ENCODE peak calls at places on chromosome 1, in eight cellular contexts. One of them, this sample, is unnamed. For H3K27me3, the result is how much of the 10 kb centered on the place peaks cover.

GRCh38 chr1:241336335-241336734 is 20.7 kb downstream of the RGS7 start:
- DNase-seq in body of pancreas: no peak
- DNase-seq in fibroblast of lung: peak
- DNase-seq in spleen: no peak
- DNase-seq in heart right ventricle: no peak
- DNase-seq in cardiac muscle cell: no peak
- DNase-seq in pancreas: no peak
- DNase-seq in left ventricle myocardium inferior: no peak
- DNase-seq in this sample: no peak

GRCh38 chr1:109539676-109540075 is at the start of gene GPR61:
- DNase-seq in body of pancreas: no peak
- DNase-seq in fibroblast of lung: no peak
- DNase-seq in spleen: no peak
- DNase-seq in heart right ventricle: no peak
- DNase-seq in cardiac muscle cell: no peak
- DNase-seq in pancreas: no peak
- DNase-seq in left ventricle myocardium inferior: no peak
- DNase-seq in this sample: no peak

GRCh38 chr1:106536741-106537140 is 519.7 kb upstream of the PRMT6 start:
- DNase-seq in body of pancreas: no peak
- DNase-seq in fibroblast of lung: peak
- DNase-seq in spleen: no peak
- DNase-seq in heart right ventricle: no peak
- DNase-seq in cardiac muscle cell: no peak
- DNase-seq in pancreas: no peak
- DNase-seq in left ventricle myocardium inferior: no peak
- DNase-seq in this sample: no peak

GRCh38 chr1:85406887-85407593 is 57.9 kb downstream of the DDAH1 start:
- DNase-seq in body of pancreas: peak
- DNase-seq in fibroblast of lung: peak
- DNase-seq in spleen: no peak
- DNase-seq in heart right ventricle: no peak
- DNase-seq in cardiac muscle cell: peak
- DNase-seq in pancreas: peak
- DNase-seq in left ventricle myocardium inferior: no peak
- DNase-seq in this sample: no peak

GRCh38 chr1:229266832-229267500 is 3.9 kb upstream of the RAB4A start:
- DNase-seq in body of pancreas: no peak
- DNase-seq in fibroblast of lung: no peak
- DNase-seq in spleen: no peak
- DNase-seq in heart right ventricle: no peak
- DNase-seq in cardiac muscle cell: no peak
- DNase-seq in pancreas: no peak
- DNase-seq in left ventricle myocardium inferior: no peak
- DNase-seq in this sample: no peak

GRCh38 chr1:174875306-174875705 is 124.4 kb upstream of the CACYBP start:
- DNase-seq in body of pancreas: peak
- DNase-seq in fibroblast of lung: no peak
- DNase-seq in spleen: no peak
- DNase-seq in heart right ventricle: no peak
- DNase-seq in cardiac muscle cell: no peak
- DNase-seq in pancreas: peak
- DNase-seq in left ventricle myocardium inferior: no peak
- DNase-seq in this sample: no peak

GRCh38 chr1:202154766-202155477 is 5.5 kb downstream of the PTPN7 start:
- DNase-seq in body of pancreas: peak
- DNase-seq in fibroblast of lung: peak
- DNase-seq in spleen: no peak
- DNase-seq in heart right ventricle: no peak
- DNase-seq in cardiac muscle cell: peak
- DNase-seq in pancreas: peak
- DNase-seq in left ventricle myocardium inferior: no peak
- DNase-seq in this sample: peak

GRCh38 chr1:235423214-235423652 is 56.0 kb downstream of the TBCE start:
- DNase-seq in body of pancreas: no peak
- DNase-seq in fibroblast of lung: no peak
- DNase-seq in spleen: no peak
- DNase-seq in heart right ventricle: no peak
- DNase-seq in cardiac muscle cell: no peak
- DNase-seq in pancreas: no peak
- DNase-seq in left ventricle myocardium inferior: no peak
- DNase-seq in this sample: no peak

GRCh38 chr1:207063014-207063413 is 9.9 kb downstream of the PFKFB2 start:
- DNase-seq in body of pancreas: no peak
- DNase-seq in fibroblast of lung: no peak
- DNase-seq in spleen: no peak
- DNase-seq in heart right ventricle: no peak
- DNase-seq in cardiac muscle cell: no peak
- DNase-seq in pancreas: no peak
- DNase-seq in left ventricle myocardium inferior: no peak
- DNase-seq in this sample: no peak

GRCh38 chr1:54403808-54404261 is 2.4 kb downstream of the SSBP3 start:
- DNase-seq in body of pancreas: no peak
- DNase-seq in fibroblast of lung: peak
- DNase-seq in spleen: peak
- DNase-seq in heart right ventricle: no peak
- DNase-seq in cardiac muscle cell: peak
- DNase-seq in pancreas: no peak
- DNase-seq in left ventricle myocardium inferior: no peak
- DNase-seq in this sample: no peak

GRCh38 chr1:44747878-44748277 is 8.2 kb downstream of the KIF2C start:
- DNase-seq in body of pancreas: no peak
- DNase-seq in fibroblast of lung: no peak
- DNase-seq in spleen: no peak
- DNase-seq in heart right ventricle: no peak
- DNase-seq in cardiac muscle cell: no peak
- DNase-seq in pancreas: no peak
- DNase-seq in left ventricle myocardium inferior: no peak
- DNase-seq in this sample: no peak

GRCh38 chr1:54745864-54746263 is 18.5 kb downstream of the PARS2 start:
- DNase-seq in body of pancreas: no peak
- DNase-seq in fibroblast of lung: no peak
- DNase-seq in spleen: no peak
- DNase-seq in heart right ventricle: no peak
- DNase-seq in cardiac muscle cell: no peak
- DNase-seq in pancreas: no peak
- DNase-seq in left ventricle myocardium inferior: no peak
- DNase-seq in this sample: no peak

GRCh38 chr1:245961137-245961540 is 545.9 kb downstream of the SMYD3 start:
- DNase-seq in body of pancreas: no peak
- DNase-seq in fibroblast of lung: peak
- DNase-seq in spleen: no peak
- DNase-seq in heart right ventricle: no peak
- DNase-seq in cardiac muscle cell: peak
- DNase-seq in pancreas: no peak
- DNase-seq in left ventricle myocardium inferior: no peak
- DNase-seq in this sample: no peak

GRCh38 chr1:17233675-17234074 is 15.2 kb upstream of the PADI3 start:
- DNase-seq in body of pancreas: peak
- DNase-seq in fibroblast of lung: peak
- DNase-seq in spleen: no peak
- DNase-seq in heart right ventricle: no peak
- DNase-seq in cardiac muscle cell: peak
- DNase-seq in pancreas: peak
- DNase-seq in left ventricle myocardium inferior: peak
- DNase-seq in this sample: no peak

GRCh38 chr1:109371271-109371739 is 26.4 kb downstream of the SORT1 start:
- DNase-seq in body of pancreas: no peak
- DNase-seq in fibroblast of lung: peak
- DNase-seq in spleen: no peak
- DNase-seq in heart right ventricle: no peak
- DNase-seq in cardiac muscle cell: peak
- DNase-seq in pancreas: no peak
- DNase-seq in left ventricle myocardium inferior: no peak
- DNase-seq in this sample: no peak

GRCh38 chr1:39781349-39781715 is 7.3 kb downstream of the BMP8B start:
- DNase-seq in body of pancreas: no peak
- DNase-seq in fibroblast of lung: no peak
- DNase-seq in spleen: no peak
- DNase-seq in heart right ventricle: no peak
- DNase-seq in cardiac muscle cell: no peak
- DNase-seq in pancreas: no peak
- DNase-seq in left ventricle myocardium inferior: no peak
- DNase-seq in this sample: no peak
- H3K27me3 ChIP-seq in body of pancreas: under half
- H3K27me3 ChIP-seq in fibroblast of lung: under half
- H3K27me3 ChIP-seq in spleen: under half
- H3K27me3 ChIP-seq in heart right ventricle: under half
- H3K27me3 ChIP-seq in cardiac muscle cell: half or more
- H3K27me3 ChIP-seq in pancreas: under half
- H3K27me3 ChIP-seq in left ventricle myocardium inferior: half or more
- H3K27me3 ChIP-seq in this sample: under half

GRCh38 chr1:51875291-51875772 is 3.2 kb downstream of the NRDC start:
- DNase-seq in body of pancreas: no peak
- DNase-seq in fibroblast of lung: no peak
- DNase-seq in spleen: no peak
- DNase-seq in heart right ventricle: no peak
- DNase-seq in cardiac muscle cell: no peak
- DNase-seq in pancreas: no peak
- DNase-seq in left ventricle myocardium inferior: no peak
- DNase-seq in this sample: no peak
- H3K4me3 ChIP-seq in body of pancreas: no peak
- H3K4me3 ChIP-seq in fibroblast of lung: no peak
- H3K4me3 ChIP-seq in spleen: no peak
- H3K4me3 ChIP-seq in heart right ventricle: no peak
- H3K4me3 ChIP-seq in cardiac muscle cell: no peak
- H3K4me3 ChIP-seq in pancreas: peak
- H3K4me3 ChIP-seq in left ventricle myocardium inferior: peak
- H3K4me3 ChIP-seq in this sample: no peak

DNA sequence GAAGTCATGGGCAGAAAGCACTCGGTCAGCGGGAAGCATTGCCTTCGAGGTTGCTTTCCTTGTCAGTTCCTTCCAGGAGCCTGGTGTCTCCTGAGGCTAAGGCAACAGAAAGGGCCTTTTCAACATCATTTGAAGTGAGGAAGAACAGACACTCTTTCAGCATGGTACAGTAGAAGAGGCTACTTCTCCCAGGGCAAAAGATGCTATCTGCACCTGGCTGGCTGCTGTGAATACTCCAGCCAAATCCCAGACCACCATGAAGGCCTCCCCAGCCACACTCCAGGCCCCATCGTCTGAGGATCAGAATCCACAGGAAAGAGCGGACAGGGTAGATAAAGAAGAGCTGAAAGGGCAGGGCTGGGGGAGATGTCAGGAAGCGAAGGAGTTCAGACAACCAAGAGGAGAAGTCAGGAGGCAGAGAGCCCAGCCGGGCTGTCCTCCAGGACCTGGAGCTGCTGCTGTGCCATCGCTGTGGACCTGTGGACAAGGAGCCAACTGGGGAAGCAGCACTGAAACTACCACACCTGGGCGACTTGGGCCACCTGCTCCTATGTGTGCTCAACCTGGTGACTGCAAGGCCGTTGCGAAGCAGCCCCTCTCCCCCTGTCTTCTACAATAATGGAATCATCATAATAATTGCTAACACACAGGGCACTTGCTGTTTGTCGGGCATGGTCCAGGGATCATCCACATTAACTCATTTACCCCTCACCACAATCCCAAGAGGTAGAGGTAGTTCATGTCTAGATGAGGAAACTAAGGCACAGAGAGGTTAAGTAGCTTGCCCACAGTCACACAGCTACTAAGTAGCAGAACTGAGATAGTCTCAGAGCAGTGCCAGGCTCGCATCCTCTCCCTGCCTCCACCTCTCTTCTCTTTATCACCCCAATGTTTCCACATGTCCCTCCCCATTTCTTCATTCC is 88.0 kb upstream of the ZBTB40 start:
- DNase-seq in body of pancreas: no peak
- DNase-seq in fibroblast of lung: no peak
- DNase-seq in spleen: no peak
- DNase-seq in heart right ventricle: no peak
- DNase-seq in cardiac muscle cell: no peak
- DNase-seq in pancreas: no peak
- DNase-seq in left ventricle myocardium inferior: no peak
- DNase-seq in this sample: no peak
- TF ChIP-seq CTCF in body of pancreas: no peak
- TF ChIP-seq CTCF in fibroblast of lung: no peak
- TF ChIP-seq CTCF in spleen: no peak
- TF ChIP-seq CTCF in heart right ventricle: no peak
- TF ChIP-seq CTCF in cardiac muscle cell: no peak
- TF ChIP-seq CTCF in pancreas: no peak
- TF ChIP-seq CTCF in left ventricle myocardium inferior: no peak
- TF ChIP-seq CTCF in this sample: no peak

GRCh38 chr1:112576240-112576639 is 42.7 kb downstream of the ST7L start:
- DNase-seq in body of pancreas: no peak
- DNase-seq in fibroblast of lung: no peak
- DNase-seq in spleen: no peak
- DNase-seq in heart right ventricle: no peak
- DNase-seq in cardiac muscle cell: no peak
- DNase-seq in pancreas: no peak
- DNase-seq in left ventricle myocardium inferior: no peak
- DNase-seq in this sample: no peak
- H3K27me3 ChIP-seq in body of pancreas: under half
- H3K27me3 ChIP-seq in fibroblast of lung: under half
- H3K27me3 ChIP-seq in spleen: under half
- H3K27me3 ChIP-seq in heart right ventricle: under half
- H3K27me3 ChIP-seq in cardiac muscle cell: under half
- H3K27me3 ChIP-seq in pancreas: under half
- H3K27me3 ChIP-seq in left ventricle myocardium inferior: under half
- H3K27me3 ChIP-seq in this sample: under half

DNA sequence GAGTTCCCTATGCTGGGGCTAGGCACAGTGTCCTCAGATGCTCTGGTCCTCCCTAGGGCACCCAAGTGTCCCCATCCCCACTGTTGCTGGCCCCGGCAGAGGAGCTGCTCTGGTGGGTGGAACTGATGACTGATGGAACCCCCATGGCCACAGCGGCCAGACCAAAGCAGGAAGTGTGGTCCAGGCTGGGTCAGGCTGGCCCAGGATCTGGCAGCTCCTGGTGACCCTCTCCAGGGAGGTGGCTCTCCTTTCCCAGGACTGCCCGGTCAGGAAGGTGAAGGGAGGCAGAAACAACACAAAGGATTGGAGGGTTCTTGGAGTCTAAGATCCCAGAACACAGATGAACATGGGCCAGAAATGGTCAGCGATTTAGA is 1.1 kb downstream of the NKAIN1 start:
- DNase-seq in body of pancreas: no peak
- DNase-seq in fibroblast of lung: no peak
- DNase-seq in spleen: no peak
- DNase-seq in heart right ventricle: no peak
- DNase-seq in cardiac muscle cell: no peak
- DNase-seq in pancreas: no peak
- DNase-seq in left ventricle myocardium inferior: no peak
- DNase-seq in this sample: no peak
- H3K4me3 ChIP-seq in body of pancreas: no peak
- H3K4me3 ChIP-seq in fibroblast of lung: no peak
- H3K4me3 ChIP-seq in spleen: no peak
- H3K4me3 ChIP-seq in heart right ventricle: no peak
- H3K4me3 ChIP-seq in cardiac muscle cell: peak
- H3K4me3 ChIP-seq in pancreas: no peak
- H3K4me3 ChIP-seq in left ventricle myocardium inferior: no peak
- H3K4me3 ChIP-seq in this sample: no peak

DNA sequence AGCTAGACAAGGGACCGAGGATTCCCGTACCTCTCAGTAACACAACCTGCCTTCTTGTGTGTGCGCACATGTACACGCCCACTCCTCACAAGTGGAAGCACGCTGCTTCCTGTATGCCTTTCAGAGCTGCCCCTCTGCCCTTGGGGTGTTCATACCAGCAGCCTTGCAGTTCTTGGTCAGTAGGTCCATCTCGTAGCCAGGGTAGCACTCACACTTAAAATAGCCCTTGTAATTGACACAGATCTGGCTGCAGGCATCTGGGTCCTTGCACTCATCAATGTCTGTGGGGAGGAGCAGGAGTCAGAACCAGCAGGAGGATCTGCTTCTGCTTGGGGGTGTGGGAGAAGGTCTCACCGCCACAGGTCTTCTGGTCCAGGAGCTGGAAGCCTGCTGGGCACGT is 32.6 kb upstream of the MAGOH start:
- DNase-seq in body of pancreas: no peak
- DNase-seq in fibroblast of lung: no peak
- DNase-seq in spleen: no peak
- DNase-seq in heart right ventricle: no peak
- DNase-seq in cardiac muscle cell: no peak
- DNase-seq in pancreas: no peak
- DNase-seq in left ventricle myocardium inferior: no peak
- DNase-seq in this sample: no peak
- TF ChIP-seq CTCF in body of pancreas: no peak
- TF ChIP-seq CTCF in fibroblast of lung: no peak
- TF ChIP-seq CTCF in spleen: no peak
- TF ChIP-seq CTCF in heart right ventricle: no peak
- TF ChIP-seq CTCF in cardiac muscle cell: no peak
- TF ChIP-seq CTCF in pancreas: no peak
- TF ChIP-seq CTCF in left ventricle myocardium inferior: no peak
- TF ChIP-seq CTCF in this sample: no peak